ENCODE peak calls at places on chromosomes 6 and 20, in four cellular contexts. K is activated CD4-positive, alpha-beta T cell treated with anti-CD3 and anti-CD28 coated beads, Interleukin-2, amount 50 U/mL, for 48 hours; P is amygdala; B is stimulated activated naive CD8-positive, alpha-beta T cell treated with anti-CD3 and anti-CD28 coated beads, Interleukin-15, Interleukin-2, amounts not matched to agents 100 U/mL and 50 U/mL, for 24 hours. A is an unnamed sample.

GRCh38 chr6:99905209-99906106 is 88.6 kb downstream of the MCHR2 start:
- DNase-seq in K (no peak), P (no peak), B (no peak), A (no peak)

GRCh38 chr6:118660218-118660569 is 8.8 kb upstream of the CEP85L start:
- DNase-seq in K (peak; percentile 41), P (no peak), B (peak; percentile 68), A (peak; percentile 59)

GRCh38 chr6:110140650-110141049 is 38.8 kb downstream of the WASF1 start:
- DNase-seq in K (no peak), P (no peak), B (no peak), A (no peak)

GRCh38 chr20:23061713-23062561 is 12.5 kb upstream of the THBD start:
- DNase-seq in K (no peak), P (peak; percentile 49), B (no peak), A (no peak)

GRCh38 chr6:119296036-119297035 is 53.2 kb downstream of the MAN1A1 start:
- DNase-seq in K (no peak), P (no peak), B (no peak), A (no peak)

GRCh38 chr20:56914532-56914931 is 285.4 kb downstream of the TFAP2C start:
- DNase-seq in K (no peak), P (no peak), B (no peak), A (no peak)

GRCh38 chr6:170051229-170052172 is 239.4 kb downstream of the DLL1 start:
- DNase-seq in K (no peak), P (no peak), B (no peak), A (no peak)

GRCh38 chr6:41426438-41426851 is 91.0 kb downstream of the NCR2 start:
- DNase-seq in K (no peak), P (no peak), B (no peak), A (no peak)

GRCh38 chr6:78947962-78948361 is 80.6 kb downstream of the IRAK1BP1 start:
- DNase-seq in K (no peak), P (no peak), B (no peak), A (no peak)

GRCh38 chr6:135095716-135096115 is 41.1 kb upstream of the HBS1L start:
- DNase-seq in K (no peak), P (no peak), B (no peak), A (no peak)

GRCh38 chr6:138869343-138869742 is 73.5 kb downstream of the ECT2L start:
- DNase-seq in K (no peak), P (peak; percentile 35), B (no peak), A (no peak)

GRCh38 chr6:13359287-13359686 is 30.9 kb upstream of the TBC1D7 start:
- DNase-seq in K (no peak), P (no peak), B (no peak), A (no peak)

GRCh38 chr6:45460166-45460565 is 82.4 kb upstream of the SUPT3H start:
- DNase-seq in K (no peak), P (no peak), B (no peak), A (no peak)

GRCh38 chr20:57568088-57568896 is 7.4 kb downstream of the PCK1 start:
- DNase-seq in K (no peak), P (no peak), B (no peak), A (no peak)

GRCh38 chr6:48086187-48086586 is 24.8 kb downstream of the PTCHD4 start:
- DNase-seq in K (no peak), P (no peak), B (no peak), A (no peak)

GRCh38 chr6:82144852-82145332 is 102.7 kb downstream of the IBTK start:
- DNase-seq in K (no peak), P (peak; percentile 17), B (no peak), A (no peak)

GRCh38 chr20:9699181-9699580 is 139.7 kb downstream of the PAK5 start:
- DNase-seq in K (no peak), P (no peak), B (no peak), A (no peak)

GRCh38 chr6:45548657-45549515 is 171.2 kb upstream of the SUPT3H start:
- DNase-seq in K (no peak), P (no peak), B (no peak), A (peak; percentile 11)

GRCh38 chr6:90079555-90080490 is 185.6 kb downstream of the GJA10 start:
- DNase-seq in K (peak; percentile 57), P (no peak), B (peak; percentile 62), A (peak; percentile 57)

GRCh38 chr6:50843842-50844241 is 25.2 kb downstream of the TFAP2B start:
- DNase-seq in K (no peak), P (no peak), B (no peak), A (no peak)

GRCh38 chr6:6942826-6943225 is 164.9 kb upstream of the RREB1 start:
- DNase-seq in K (no peak), P (peak; percentile 29), B (peak; percentile 35), A (peak; percentile 37)

GRCh38 chr20:24701668-24702067 is 232.2 kb downstream of the SYNDIG1 start:
- DNase-seq in K (no peak), P (no peak), B (no peak), A (no peak)

GRCh38 chr6:4772750-4773149 is 3.5 kb upstream of the CDYL start:
- DNase-seq in K (no peak), P (no peak), B (no peak), A (no peak)

GRCh38 chr6:68635706-68636513 is 828 bp downstream of the ADGRB3 start:
- DNase-seq in K (no peak), P (peak; percentile 68), B (no peak), A (no peak)